ENCODE peak calls at places on chromosomes 12 and 14, in six cellular contexts. I, Q, L, F, K and M are unnamed samples.

GRCh38 chr14:23514009-23514962 is 37.3 kb downstream of the ZFHX2 start:
- DNase-seq in I (no peak), Q (no peak), L (no peak), F (peak), K (no peak), M (no peak)

GRCh38 chr14:22084393-22085281 is 411.0 kb upstream of the OR4E1 start:
- DNase-seq in I (peak), Q (no peak), L (peak), F (peak), K (no peak), M (peak)

GRCh38 chr12:11836282-11836963 is 186.9 kb downstream of the ETV6 start:
- DNase-seq in I (no peak), Q (no peak), L (no peak), F (peak), K (no peak), M (no peak)

GRCh38 chr12:50786498-50787231 is 22.8 kb downstream of the ATF1 start:
- DNase-seq in I (no peak), Q (no peak), L (peak), F (no peak), K (peak), M (peak)

GRCh38 chr14:24130717-24131548 is 474 bp downstream of the FITM1 start:
- DNase-seq in I (no peak), Q (no peak), L (no peak), F (no peak), K (no peak), M (no peak)

GRCh38 chr12:2439332-2440100 is 355.3 kb upstream of the FKBP4 start:
- DNase-seq in I (no peak), Q (no peak), L (no peak), F (no peak), K (no peak), M (no peak)

GRCh38 chr12:3493225-3494049 is 2.4 kb downstream of the PRMT8 start:
- DNase-seq in I (no peak), Q (no peak), L (no peak), F (peak), K (no peak), M (no peak)

GRCh38 chr14:38065101-38065762 is 142.5 kb upstream of the SSTR1 start:
- DNase-seq in I (no peak), Q (no peak), L (no peak), F (no peak), K (no peak), M (no peak)

GRCh38 chr14:53233399-53233798 is 80.3 kb upstream of the DDHD1 start:
- DNase-seq in I (no peak), Q (no peak), L (no peak), F (no peak), K (no peak), M (no peak)

GRCh38 chr12:15770581-15770980 is 18.6 kb downstream of the EPS8 start:
- DNase-seq in I (no peak), Q (no peak), L (no peak), F (no peak), K (no peak), M (no peak)